ENCODE peak calls at places on chromosomes 16 and 17, in six cellular contexts. Z is astrocyte; T is CD4-positive, CD25-positive, alpha-beta regulatory T cell; L is Panc1; U is testis; O is CD4-positive, alpha-beta memory T cell. W is an unnamed sample. For H3K27me3, the result is how much of the 10 kb centered on the place peaks cover.

GRCh38 chr16:2473425-2473926 is 1.5 kb upstream of the TBC1D24 start:
- DNase-seq in Z (no peak), T (peak), L (no peak), U (no peak), O (no peak), W (peak)

GRCh38 chr17:38572665-38573365 is 32.9 kb downstream of the SRCIN1 start:
- DNase-seq in Z (no peak), T (no peak), L (no peak), U (peak), O (no peak), W (peak)

GRCh38 chr16:24853830-24854229 is 8.1 kb downstream of the SLC5A11 start:
- DNase-seq in Z (peak), T (no peak), L (no peak), U (peak), O (no peak), W (peak)

GRCh38 chr17:67260051-67260987 is 15.3 kb upstream of the HELZ start:
- DNase-seq in Z (peak), T (no peak), L (no peak), U (peak), O (no peak), W (no peak)

GRCh38 chr16:58236231-58236690 is 38.4 kb upstream of the CSNK2A2 start:
- DNase-seq in Z (peak), T (peak), L (no peak), U (peak), O (peak), W (peak)

GRCh38 chr16:89289428-89290395 is 72.2 kb downstream of the ZNF778 start:
- DNase-seq in Z (peak), T (peak), L (peak), U (peak), O (peak), W (peak)

GRCh38 chr16:79593754-79594153 is 6.8 kb downstream of the MAF start:
- DNase-seq in Z (no peak), T (no peak), L (no peak), U (no peak), O (no peak), W (no peak)

GRCh38 chr16:28166394-28167208 is 45.2 kb downstream of the XPO6 start:
- DNase-seq in Z (peak), T (no peak), L (no peak), U (no peak), O (no peak), W (no peak)

GRCh38 chr17:39002991-39003715 is 36.0 kb upstream of the FBXO47 start:
- DNase-seq in Z (peak), T (peak), L (no peak), U (peak), O (peak), W (no peak)

GRCh38 chr16:88924834-88925539 is 52.0 kb downstream of the CBFA2T3 start:
- DNase-seq in Z (peak), T (no peak), L (no peak), U (no peak), O (no peak), W (peak)

GRCh38 chr16:12043953-12044352 is 67.4 kb downstream of the SNX29 start:
- DNase-seq in Z (no peak), T (no peak), L (no peak), U (no peak), O (no peak), W (no peak)

GRCh38 chr17:77133087-77133633 is 7.6 kb upstream of the SEC14L1 start:
- DNase-seq in Z (no peak), T (no peak), L (no peak), U (no peak), O (no peak), W (no peak)

GRCh38 chr17:29051731-29052130 is 8.8 kb downstream of the PIPOX start:
- DNase-seq in Z (no peak), T (no peak), L (no peak), U (no peak), O (no peak), W (no peak)

GRCh38 chr17:3667366-3668278 is 756 bp downstream of the TAX1BP3 start:
- DNase-seq in Z (peak), T (peak), L (no peak), U (peak), O (no peak), W (peak)

GRCh38 chr16:89034573-89034961 is 57.6 kb upstream of the CBFA2T3 start:
- DNase-seq in Z (no peak), T (no peak), L (no peak), U (no peak), O (no peak), W (no peak)

GRCh38 chr17:56929362-56929969 is 15.6 kb upstream of the TRIM25 start:
- DNase-seq in Z (no peak), T (no peak), L (no peak), U (no peak), O (no peak), W (peak)

GRCh38 chr16:5653789-5654188 is 556.2 kb upstream of the EEF2KMT start:
- DNase-seq in Z (no peak), T (no peak), L (no peak), U (no peak), O (no peak), W (no peak)

GRCh38 chr17:44578947-44579346 is 21.7 kb downstream of the FZD2 start:
- DNase-seq in Z (no peak), T (no peak), L (no peak), U (no peak), O (no peak), W (no peak)

GRCh38 chr16:55047331-55047730 is 116.7 kb downstream of the IRX5 start:
- DNase-seq in Z (no peak), T (no peak), L (no peak), U (no peak), O (no peak), W (no peak)

GRCh38 chr17:39222866-39223834 is 2.6 kb downstream of the STAC2 start:
- DNase-seq in Z (no peak), T (no peak), L (no peak), U (no peak), O (no peak), W (no peak)

GRCh38 chr16:81164481-81164880 is 68.3 kb upstream of the GCSH start:
- DNase-seq in Z (no peak), T (no peak), L (no peak), U (no peak), O (no peak), W (no peak)

GRCh38 chr16:47734987-47735594 is 274.0 kb downstream of the PHKB start:
- DNase-seq in Z (no peak), T (no peak), L (no peak), U (no peak), O (no peak), W (no peak)

GRCh38 chr16:1075546-1075945 is 3.0 kb downstream of the SSTR5 start:
- DNase-seq in Z (no peak), T (no peak), L (no peak), U (no peak), O (no peak), W (no peak)

GRCh38 chr17:34070712-34071111 is 184.4 kb upstream of the CCL2 start:
- DNase-seq in Z (no peak), T (no peak), L (no peak), U (no peak), O (no peak), W (no peak)

GRCh38 chr16:84414789-84415326 is 46.5 kb downstream of the ATP2C2 start:
- DNase-seq in Z (no peak), T (no peak), L (no peak), U (peak), O (no peak), W (no peak)

GRCh38 chr17:82974136-82974952 is 105.1 kb upstream of the METRNL start:
- DNase-seq in Z (no peak), T (no peak), L (no peak), U (peak), O (no peak), W (no peak)

GRCh38 chr17:50602514-50603235 is 32.0 kb upstream of the ABCC3 start:
- DNase-seq in Z (no peak), T (no peak), L (no peak), U (no peak), O (no peak), W (no peak)

GRCh38 chr17:56908061-56908542 is 5.7 kb downstream of the TRIM25 start:
- DNase-seq in Z (no peak), T (no peak), L (no peak), U (peak), O (peak), W (no peak)

GRCh38 chr16:29844575-29845331 is 18.3 kb downstream of the CDIPT start:
- DNase-seq in Z (no peak), T (no peak), L (no peak), U (peak), O (no peak), W (no peak)

GRCh38 chr17:5740937-5741336 is 156.6 kb upstream of the NLRP1 start:
- DNase-seq in Z (no peak), T (no peak), L (no peak), U (no peak), O (no peak), W (peak)

GRCh38 chr16:30113711-30114333 is 485 bp upstream of the GDPD3 start:
- DNase-seq in Z (no peak), T (no peak), L (no peak), U (no peak), O (no peak), W (no peak)

GRCh38 chr16:3952342-3953131 is 72.0 kb upstream of the CREBBP start:
- DNase-seq in Z (no peak), T (no peak), L (no peak), U (peak), O (no peak), W (peak)

GRCh38 chr16:84836234-84836647 is 16.5 kb downstream of the CRISPLD2 start:
- DNase-seq in Z (peak), T (no peak), L (no peak), U (peak), O (no peak), W (peak)

GRCh38 chr17:40071720-40072480 is 9.1 kb downstream of the THRA start:
- DNase-seq in Z (no peak), T (no peak), L (no peak), U (peak), O (no peak), W (no peak)

GRCh38 chr17:20153231-20153630 is 144.1 kb downstream of the SPECC1 start:
- DNase-seq in Z (no peak), T (no peak), L (no peak), U (no peak), O (no peak), W (no peak)

GRCh38 chr17:63682981-63683380 is 16.9 kb downstream of the LIMD2 start:
- DNase-seq in Z (no peak), T (no peak), L (no peak), U (no peak), O (no peak), W (no peak)

GRCh38 chr17:29154516-29155234 is 25.5 kb downstream of the MYO18A start:
- DNase-seq in Z (no peak), T (no peak), L (no peak), U (no peak), O (no peak), W (no peak)

GRCh38 chr16:19808061-19808621 is 76.5 kb downstream of the GPRC5B start:
- DNase-seq in Z (no peak), T (no peak), L (no peak), U (peak), O (no peak), W (no peak)

GRCh38 chr17:50631195-50631907 is 3.3 kb upstream of the ABCC3 start:
- DNase-seq in Z (no peak), T (no peak), L (no peak), U (no peak), O (no peak), W (no peak)

DNA sequence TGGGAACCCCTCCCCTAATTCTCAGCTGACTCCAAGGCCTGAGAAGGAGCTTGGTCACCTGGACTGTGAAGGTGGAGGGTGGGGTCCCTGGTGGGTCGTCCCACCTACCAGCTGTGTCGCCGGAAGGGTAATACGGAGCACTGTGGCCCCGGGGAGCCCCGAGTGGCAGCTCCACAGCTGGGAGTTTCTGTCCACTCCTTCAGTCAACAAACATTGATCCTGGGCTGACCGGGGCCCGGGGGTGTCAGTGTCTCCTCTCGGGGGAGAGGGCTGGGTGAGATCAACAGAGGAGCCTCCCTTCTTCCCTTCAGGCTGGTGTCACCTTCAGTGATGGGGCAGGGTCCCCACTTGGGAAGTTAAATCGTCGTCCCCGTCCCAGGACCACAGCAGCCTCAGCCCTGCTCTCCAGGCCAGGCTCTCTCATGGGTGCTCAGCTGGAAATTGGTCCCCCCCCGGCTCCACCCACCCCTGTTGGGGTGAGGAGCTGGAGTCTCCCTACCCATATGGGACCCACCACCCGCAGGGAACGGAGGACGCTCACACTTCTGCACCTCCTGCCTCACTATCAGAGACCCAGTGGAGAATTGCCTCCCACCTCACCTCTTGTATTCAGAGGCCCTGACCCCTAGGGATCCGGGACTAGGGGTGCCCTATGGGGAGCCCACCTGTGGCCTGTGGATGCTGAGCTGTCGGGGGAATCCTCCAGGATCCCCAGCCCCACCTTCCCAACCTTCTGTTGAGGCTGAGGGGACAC is 1.9 kb downstream of the GCGR start:
- DNase-seq in Z (no peak), T (no peak), L (no peak), U (no peak), O (no peak), W (no peak)
- H3K27me3 ChIP-seq in Z (under half), T (under half), L (under half), U (under half), O (under half), W (half or more)

DNA sequence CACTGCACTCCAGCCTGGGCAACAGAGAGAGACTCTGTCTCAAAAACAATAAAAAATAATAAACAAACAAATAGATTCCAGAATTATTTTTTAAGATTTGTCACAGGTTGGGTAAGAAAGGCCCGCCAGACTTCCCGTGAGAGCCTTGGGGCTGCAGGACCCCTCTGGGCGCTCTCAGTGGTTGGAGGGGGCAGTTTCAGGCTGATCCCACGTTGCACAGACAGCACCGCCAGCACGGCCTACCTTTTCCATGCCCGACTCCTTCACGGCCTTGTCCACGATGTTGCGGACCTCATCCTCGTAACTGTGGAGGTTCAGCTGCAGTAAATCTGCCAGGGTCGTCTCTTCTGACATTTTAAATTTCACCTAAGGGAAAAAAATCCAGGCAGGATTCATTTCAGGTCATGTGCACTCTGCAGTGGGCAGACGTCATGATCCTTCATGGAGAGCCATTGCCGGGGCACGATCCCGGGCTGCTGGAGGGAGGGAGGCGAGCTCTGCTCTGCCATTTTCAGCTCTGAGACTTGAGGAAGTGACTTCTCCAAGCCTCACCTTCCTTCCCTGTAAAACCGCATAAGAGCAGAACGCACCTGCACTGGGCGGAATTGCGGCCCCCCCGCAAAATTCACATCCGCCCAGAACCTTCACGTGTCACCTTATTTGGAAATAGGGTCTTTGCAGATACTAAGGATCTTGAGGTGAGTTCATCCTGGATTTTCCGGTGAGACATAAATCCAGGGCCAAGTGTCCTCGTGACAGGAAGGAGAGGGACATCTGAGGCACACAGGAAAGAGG is 66.9 kb downstream of the DNAH17 start:
- DNase-seq in Z (no peak), T (no peak), L (no peak), U (no peak), O (no peak), W (no peak)
- H3K27me3 ChIP-seq in Z (under half), T (under half), L (under half), U (under half), O (under half), W (under half)

GRCh38 chr16:86505899-86506864 is 4.1 kb upstream of the FOXF1 start:
- DNase-seq in Z (no peak), T (no peak), L (no peak), U (no peak), O (no peak), W (no peak)
- H3K27me3 ChIP-seq in Z (half or more), T (under half), L (under half), U (under half), O (under half), W (half or more)

DNA sequence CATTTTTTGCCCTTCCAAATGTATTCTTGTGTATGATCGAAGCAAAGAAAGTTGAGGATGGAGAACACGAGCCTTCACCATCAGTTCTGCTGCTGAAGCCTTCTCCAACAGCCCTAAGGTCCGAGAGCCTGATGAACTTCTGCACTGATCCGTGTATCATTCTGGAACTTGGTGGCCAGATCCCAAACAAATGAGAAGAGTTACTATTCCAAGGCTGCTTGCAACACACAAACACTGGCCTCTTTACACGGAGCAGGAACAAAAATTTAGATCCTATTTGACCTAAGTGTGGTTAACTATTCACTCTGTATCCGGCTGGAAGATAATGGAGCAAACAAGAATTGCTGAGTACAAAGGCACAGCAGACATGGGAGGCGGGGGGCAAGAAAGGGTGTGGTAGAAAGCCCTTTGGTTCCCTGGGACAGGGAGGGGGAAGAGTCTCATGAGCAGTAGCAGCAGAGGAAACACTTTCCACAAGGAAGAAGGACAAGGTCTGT is 282.9 kb downstream of the SOX9 start:
- DNase-seq in Z (no peak), T (no peak), L (no peak), U (no peak), O (no peak), W (no peak)
- H3K27me3 ChIP-seq in Z (under half), T (under half), L (under half), U (under half), O (under half), W (under half)

DNA sequence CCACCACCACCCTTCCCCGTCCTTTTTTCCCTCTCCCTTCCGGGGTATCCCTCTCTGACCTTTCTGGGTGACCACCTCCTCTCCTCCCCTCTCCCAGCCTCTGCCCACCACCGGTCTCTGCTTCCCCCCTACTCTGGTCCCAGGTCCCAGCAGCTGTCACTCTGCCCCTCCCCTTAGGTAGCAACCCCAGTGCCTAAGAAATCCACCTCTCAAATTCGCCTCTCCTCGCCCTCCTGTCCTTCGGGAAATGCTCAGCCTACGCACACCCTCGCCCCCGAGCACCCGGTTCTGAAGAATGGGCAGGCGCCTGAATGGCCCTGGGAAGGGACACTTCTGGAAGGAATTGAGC is 775 bp upstream of the SP6 start:
- DNase-seq in Z (no peak), T (no peak), L (no peak), U (no peak), O (no peak), W (peak)
- H3K27me3 ChIP-seq in Z (half or more), T (under half), L (under half), U (under half), O (half or more), W (half or more)

GRCh38 chr17:36947922-36948716 is 635 bp upstream of the AATF start:
- DNase-seq in Z (no peak), T (no peak), L (no peak), U (no peak), O (no peak), W (peak)
- H3K27me3 ChIP-seq in Z (half or more), T (under half), L (under half), U (under half), O (under half), W (half or more)

GRCh38 chr16:23394141-23394540 is 58.8 kb downstream of the COG7 start:
- DNase-seq in Z (no peak), T (no peak), L (no peak), U (no peak), O (no peak), W (no peak)
- H3K27me3 ChIP-seq in Z (under half), T (under half), L (under half), U (under half), O (under half), W (under half)

GRCh38 chr16:86395477-86395876 is 114.8 kb upstream of the FOXF1 start:
- DNase-seq in Z (no peak), T (no peak), L (no peak), U (no peak), O (no peak), W (no peak)
- H3K27me3 ChIP-seq in Z (under half), T (under half), L (under half), U (under half), O (under half), W (under half)

DNA sequence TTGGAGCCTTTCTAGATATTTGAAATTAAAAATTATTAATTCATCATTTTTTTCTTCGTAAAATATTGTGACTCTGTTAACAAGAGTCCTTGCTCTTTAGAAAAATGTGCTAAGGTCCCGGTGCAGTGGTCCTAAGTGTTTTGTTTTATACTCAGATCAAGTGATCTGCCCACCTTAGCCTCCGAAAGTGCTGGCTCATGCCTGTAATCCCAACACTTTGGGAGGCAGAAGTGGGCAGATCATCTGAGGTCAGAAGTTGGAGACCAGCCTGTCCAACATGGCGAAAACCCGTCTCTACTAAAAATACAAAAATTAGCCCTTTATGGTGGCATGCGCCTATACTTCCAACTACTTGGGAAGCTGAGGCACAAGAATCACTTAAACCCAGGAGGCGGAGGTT is 82.6 kb upstream of the LGALS9 start:
- DNase-seq in Z (no peak), T (no peak), L (no peak), U (no peak), O (no peak), W (no peak)
- H3K27me3 ChIP-seq in Z (under half), T (under half), L (under half), U (under half), O (under half), W (under half)

W was measured in GM23338.